ENCODE peak calls at places on chromosomes 16 and 17, in nine cellular contexts. G, U, A, K, Z, W, T, I and S are unnamed samples.
A peak's percentile ranks its signal among the peaks of the same experiment; 100 is the strongest.

GRCh38 chr17:17246879-17247278 is 9.9 kb upstream of the FLCN start:
- DNase-seq in G (no peak), U (no peak), A (no peak), K (no peak), Z (no peak), W (no peak), T (no peak), I (no peak), S (no peak)

GRCh38 chr17:73476890-73477350 is 165.1 kb upstream of the CDC42EP4 start:
- DNase-seq in G (no peak), U (no peak), A (no peak), K (no peak), Z (no peak), W (no peak), T (no peak), I (no peak), S (no peak)

GRCh38 chr16:2924901-2925820 is 13.4 kb downstream of the FLYWCH1 start:
- DNase-seq in G (no peak), U (no peak), A (no peak), K (no peak), Z (no peak), W (no peak), T (no peak), I (no peak), S (no peak)

GRCh38 chr16:5505093-5505887 is 407.7 kb upstream of the EEF2KMT start:
- DNase-seq in G (no peak), U (no peak), A (no peak), K (no peak), Z (no peak), W (no peak), T (no peak), I (no peak), S (no peak)

GRCh38 chr17:73119631-73120030 is 27.1 kb upstream of the SLC39A11 start:
- DNase-seq in G (no peak), U (no peak), A (no peak), K (no peak), Z (peak; percentile 1), W (no peak), T (peak; percentile 44), I (no peak), S (no peak)

GRCh38 chr16:88334517-88335149 is 48.1 kb upstream of the ZNF469 start:
- DNase-seq in G (no peak), U (no peak), A (no peak), K (no peak), Z (no peak), W (no peak), T (no peak), I (no peak), S (peak; percentile 12)

GRCh38 chr17:70310251-70310672 is 140.9 kb downstream of the KCNJ2 start:
- DNase-seq in G (no peak), U (no peak), A (no peak), K (no peak), Z (no peak), W (no peak), T (peak; percentile 89), I (no peak), S (no peak)

GRCh38 chr17:1197781-1198490 is 18.2 kb upstream of the ABR start:
- DNase-seq in G (no peak), U (peak; percentile 51), A (no peak), K (peak; percentile 66), Z (no peak), W (no peak), T (peak; percentile 21), I (peak; percentile 27), S (peak; percentile 61)

GRCh38 chr16:72240949-72241348 is 69.0 kb upstream of the PMFBP1 start:
- DNase-seq in G (no peak), U (no peak), A (no peak), K (no peak), Z (no peak), W (no peak), T (no peak), I (no peak), S (no peak)

GRCh38 chr17:33832295-33832694 is 422.8 kb upstream of the CCL2 start:
- DNase-seq in G (no peak), U (no peak), A (no peak), K (no peak), Z (no peak), W (no peak), T (no peak), I (no peak), S (no peak)
- H3K4me3 ChIP-seq in G (no peak overlapping the region), U (no peak overlapping the region), A (no peak overlapping the region), K (no peak overlapping the region), Z (no peak overlapping the region), W (no peak overlapping the region), T (no peak overlapping the region), I (no peak overlapping the region), S (no peak overlapping the region)

GRCh38 chr17:4184811-4185210 is 41.8 kb downstream of the CYB5D2 start:
- DNase-seq in G (no peak), U (no peak), A (no peak), K (no peak), Z (no peak), W (no peak), T (no peak), I (no peak), S (no peak)

GRCh38 chr17:4188076-4188475 is 45.1 kb downstream of the CYB5D2 start:
- DNase-seq in G (no peak), U (no peak), A (no peak), K (no peak), Z (no peak), W (no peak), T (no peak), I (no peak), S (no peak)

GRCh38 chr17:4185656-4186055 is 42.7 kb downstream of the CYB5D2 start:
- DNase-seq in G (no peak), U (no peak), A (no peak), K (no peak), Z (no peak), W (no peak), T (no peak), I (no peak), S (no peak)

GRCh38 chr17:4187076-4187475 is 44.1 kb downstream of the CYB5D2 start:
- DNase-seq in G (no peak), U (no peak), A (no peak), K (no peak), Z (no peak), W (no peak), T (no peak), I (no peak), S (no peak)

DNA sequence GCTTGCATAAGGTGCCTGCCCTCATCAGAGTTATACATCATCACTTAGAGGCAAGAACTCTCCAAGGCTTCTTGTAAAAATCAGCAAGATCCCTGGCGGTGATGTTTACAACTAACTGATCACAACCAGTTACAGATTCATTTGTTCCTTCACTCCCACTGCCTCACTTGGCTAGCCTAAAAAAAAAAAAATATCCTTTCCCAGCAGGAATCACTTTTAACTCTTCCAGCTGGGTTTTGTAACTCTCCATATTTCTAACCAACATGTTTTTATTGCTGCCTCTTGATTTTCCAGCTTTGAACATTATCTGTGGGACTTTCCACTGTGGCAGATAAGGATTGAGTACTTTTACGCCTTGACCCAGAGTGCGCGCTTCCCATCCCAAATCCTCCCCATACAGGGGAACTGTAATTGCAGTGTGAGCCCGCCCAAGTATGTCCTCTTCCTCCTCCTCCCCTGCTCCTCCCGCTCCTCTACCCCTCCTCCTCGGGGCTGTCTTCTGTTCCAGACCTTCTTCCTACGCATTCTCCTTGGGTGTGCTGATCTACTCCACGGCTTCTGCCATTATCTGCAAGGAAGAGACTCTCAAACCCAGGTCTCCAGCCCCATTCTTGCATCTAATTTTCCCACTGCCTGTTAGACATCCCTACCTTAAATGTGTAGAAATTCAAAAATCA is 43.4 kb downstream of the CYB5D2 start:
- DNase-seq in G (no peak), U (no peak), A (no peak), K (no peak), Z (no peak), W (no peak), T (no peak), I (no peak), S (no peak)
- H3K4me3 ChIP-seq in G (no peak overlapping the region), U (no peak overlapping the region), A (no peak overlapping the region), K (no peak overlapping the region), Z (no peak overlapping the region), W (no peak overlapping the region), T (no peak overlapping the region), I (no peak overlapping the region), S (no peak overlapping the region)

GRCh38 chr17:28372945-28373274 is 1.4 kb downstream of the SARM1 start:
- DNase-seq in G (no peak), U (no peak), A (no peak), K (no peak), Z (no peak), W (no peak), T (no peak), I (no peak), S (no peak)
- H3K4me3 ChIP-seq in G (no peak overlapping the region), U (peak overlapping the region; percentile 78), A (peak overlapping the region; percentile 69), K (peak overlapping the region; percentile 81), Z (peak overlapping the region; percentile 63), W (peak overlapping the region; percentile 71), T (peak overlapping the region; percentile 66), I (no peak overlapping the region), S (peak overlapping the region; percentile 79)

GRCh38 chr17:42111901-42112551 is 488 bp downstream of the DHX58 start:
- DNase-seq in G (no peak), U (no peak), A (no peak), K (peak; percentile 27), Z (peak; percentile 58), W (peak; percentile 57), T (no peak), I (peak; percentile 25), S (peak; percentile 34)

GRCh38 chr17:42112552-42113176 is at the start of gene DHX58:
- DNase-seq in G (no peak), U (peak; percentile 75), A (peak; percentile 53), K (peak; percentile 83), Z (peak; percentile 84), W (peak; percentile 85), T (peak; percentile 61), I (peak; percentile 73), S (peak; percentile 66)

GRCh38 chr17:42110301-42111264 is 1.9 kb downstream of the DHX58 start:
- DNase-seq in G (no peak), U (no peak), A (no peak), K (no peak), Z (no peak), W (no peak), T (no peak), I (no peak), S (no peak)

GRCh38 chr17:42109086-42109485 is 3.4 kb downstream of the DHX58 start:
- DNase-seq in G (no peak), U (no peak), A (no peak), K (no peak), Z (no peak), W (no peak), T (no peak), I (no peak), S (no peak)

DNA sequence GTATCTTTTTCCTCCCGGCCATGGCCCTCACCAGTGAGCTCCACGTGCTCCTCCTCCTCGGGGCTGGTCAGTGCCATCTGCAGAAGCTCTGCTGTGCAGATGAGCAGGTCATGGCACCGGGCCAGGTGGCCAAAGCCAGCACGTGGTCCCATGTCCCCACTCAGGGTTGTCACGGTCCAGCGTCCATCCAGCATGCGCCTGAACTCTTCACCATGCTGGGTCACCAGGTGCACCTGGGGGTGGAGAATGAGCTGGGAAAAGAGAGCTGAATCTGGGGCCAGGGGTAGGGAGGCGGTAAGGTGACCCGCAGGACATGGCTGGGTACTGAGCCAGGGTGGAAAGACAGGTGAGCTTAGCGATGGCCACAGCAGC is 1.3 kb downstream of the DHX58 start:
- DNase-seq in G (no peak), U (no peak), A (no peak), K (no peak), Z (no peak), W (no peak), T (no peak), I (no peak), S (no peak)
- H3K4me3 ChIP-seq in G (no peak overlapping the region), U (peak overlapping the region; percentile 83), A (no peak overlapping the region), K (peak overlapping the region; percentile 92), Z (no peak overlapping the region), W (no peak overlapping the region), T (no peak overlapping the region), I (no peak overlapping the region), S (no peak overlapping the region)